ENCODE peak calls at places on chromosomes 11 and 22, in seven cellular contexts. P is lower leg skin, A is Calu3, I is type B pancreatic cell, Q is A549, N is fibroblast of mammary gland, D is suprapubic skin. X is an unnamed sample.

GRCh38 chr11:32438883-32439487 is 3.6 kb upstream of the WT1 start:
- DNase-seq in P (no peak), A (no peak), I (no peak), Q (no peak), N (no peak), D (no peak), X (peak; percentile 74)

GRCh38 chr11:46489668-46490560 is 98.3 kb upstream of the CHRM4 start:
- DNase-seq in P (no peak), A (peak; percentile 48), I (no peak), Q (peak; percentile 56), N (peak; percentile 61), D (no peak), X (no peak)

GRCh38 chr11:99199336-99199735 is 178.6 kb downstream of the CNTN5 start:
- DNase-seq in P (no peak), A (no peak), I (no peak), Q (no peak), N (peak; percentile 10), D (no peak), X (no peak)

GRCh38 chr11:27395556-27396258 is 32.7 kb upstream of the CCDC34 start:
- DNase-seq in P (no peak), A (peak; percentile 39), I (no peak), Q (peak; percentile 40), N (no peak), D (no peak), X (no peak)

GRCh38 chr11:116194156-116194904 is 578.5 kb downstream of the BUD13 start:
- DNase-seq in P (no peak), A (no peak), I (no peak), Q (no peak), N (no peak), D (no peak), X (no peak)

GRCh38 chr22:45212306-45212709 is 28.4 kb downstream of the KIAA0930 start:
- DNase-seq in P (peak; percentile 67), A (no peak), I (no peak), Q (peak; percentile 55), N (peak; percentile 91), D (no peak), X (peak; percentile 95)

GRCh38 chr11:59426361-59427067 is at the start of gene OR5A2:
- DNase-seq in P (no peak), A (no peak), I (no peak), Q (no peak), N (no peak), D (no peak), X (no peak)

GRCh38 chr11:124896071-124896750 is 1.5 kb downstream of the ROBO4 start:
- DNase-seq in P (no peak), A (no peak), I (peak; percentile 55), Q (no peak), N (no peak), D (no peak), X (peak; percentile 73)

GRCh38 chr11:70628881-70629844 is 230.8 kb downstream of the CTTN start:
- DNase-seq in P (peak; percentile 52), A (peak; percentile 52), I (no peak), Q (no peak), N (no peak), D (no peak), X (no peak)

DNA sequence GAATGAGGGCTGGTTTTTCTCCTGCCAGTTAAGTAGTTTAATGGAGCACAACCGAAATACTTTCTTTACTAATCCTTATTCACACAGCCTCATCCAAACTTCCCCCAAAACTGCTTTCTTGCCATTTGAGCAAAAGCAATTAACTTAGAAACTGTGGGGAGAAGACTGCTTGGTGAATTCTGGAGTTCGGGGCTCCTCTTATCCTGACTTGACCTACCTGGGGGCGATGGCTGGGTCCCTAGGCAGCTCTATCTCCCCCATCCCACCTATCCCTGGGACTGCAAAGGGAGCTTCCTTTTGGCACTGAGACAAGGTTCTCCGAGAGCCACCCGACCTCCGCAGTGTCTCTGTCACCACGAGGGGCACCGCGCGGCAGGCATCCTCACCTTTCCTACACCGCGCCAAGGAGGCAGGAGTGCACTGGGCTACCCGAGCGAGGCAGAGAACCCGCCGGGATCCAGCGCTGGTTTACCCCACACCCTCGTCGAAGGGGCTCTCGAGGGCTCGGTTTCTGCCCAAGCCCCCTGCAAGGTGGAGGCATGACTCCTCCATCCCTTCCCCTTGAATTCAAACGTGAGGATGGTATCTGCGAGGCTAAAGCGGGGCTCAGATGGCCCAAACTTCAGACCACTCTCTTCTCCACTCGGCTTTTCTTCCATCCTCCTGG is 731 bp downstream of the DESI1 start:
- DNase-seq in P (peak; percentile 23), A (peak; percentile 51), I (peak; percentile 70), Q (no peak), N (no peak), D (no peak), X (no peak)
- TF ChIP-seq CTCF in P (no peak), A (no peak), I (no peak), Q (no peak), N (no peak), D (no peak), X (no peak)

DNA sequence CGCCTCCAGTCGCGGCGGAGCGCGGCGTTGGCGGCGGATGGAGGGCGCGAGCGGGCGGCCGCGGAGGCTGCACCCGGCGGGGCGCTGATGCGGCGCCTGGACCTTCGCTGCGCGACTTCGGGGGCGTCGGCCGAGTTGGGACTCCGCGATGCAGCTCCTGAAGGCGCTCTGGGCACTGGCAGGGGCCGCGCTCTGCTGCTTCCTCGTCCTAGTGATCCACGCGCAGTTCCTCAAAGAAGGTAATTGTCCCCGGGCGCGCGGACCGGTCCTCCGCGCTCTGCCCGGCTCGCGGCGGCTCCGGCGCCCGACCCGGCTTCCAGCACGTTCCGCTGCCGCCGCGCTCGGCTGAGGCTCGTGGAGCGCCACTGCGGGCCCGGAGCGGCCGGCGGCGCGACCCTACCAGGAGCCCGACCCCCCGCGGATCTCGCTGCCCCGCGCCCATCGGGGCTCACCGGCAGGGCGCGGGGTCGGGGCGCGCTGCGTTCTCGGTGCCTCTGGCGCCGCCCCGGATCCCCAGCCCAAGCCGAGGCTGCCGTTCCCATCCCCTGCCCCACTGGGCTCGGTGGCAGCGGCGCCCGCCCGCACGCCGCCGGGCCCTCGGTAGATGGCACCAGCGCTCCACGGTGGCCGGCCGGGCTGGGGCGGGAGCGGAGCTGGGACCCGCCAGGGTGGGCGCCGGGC is 1251.2 kb downstream of the BRD1 start:
- DNase-seq in P (no peak), A (no peak), I (peak; percentile 81), Q (peak; percentile 41), N (no peak), D (no peak), X (no peak)
- TF ChIP-seq CTCF in P (no peak), A (no peak), I (peak; percentile 84), Q (peak; percentile 59), N (no peak), D (peak; percentile 41), X (peak; percentile 87)

GRCh38 chr11:126115820-126116319 is 53.2 kb upstream of the CDON start:
- DNase-seq in P (peak; percentile 62), A (peak; percentile 65), I (no peak), Q (peak; percentile 81), N (peak; percentile 85), D (peak; percentile 88), X (no peak)
- TF ChIP-seq CTCF in P (no peak), A (no peak), I (peak; percentile 53), Q (no peak), N (peak; percentile 22), D (peak; percentile 25), X (peak; percentile 39)

GRCh38 chr22:19723990-19724827 is 870 bp downstream of the GP1BB start:
- DNase-seq in P (no peak), A (peak; percentile 56), I (no peak), Q (no peak), N (peak; percentile 25), D (no peak), X (no peak)
- TF ChIP-seq CTCF in P (no peak), A (peak; percentile 9), I (peak; percentile 54), Q (no peak), N (no peak), D (peak; percentile 3), X (no peak)

DNA sequence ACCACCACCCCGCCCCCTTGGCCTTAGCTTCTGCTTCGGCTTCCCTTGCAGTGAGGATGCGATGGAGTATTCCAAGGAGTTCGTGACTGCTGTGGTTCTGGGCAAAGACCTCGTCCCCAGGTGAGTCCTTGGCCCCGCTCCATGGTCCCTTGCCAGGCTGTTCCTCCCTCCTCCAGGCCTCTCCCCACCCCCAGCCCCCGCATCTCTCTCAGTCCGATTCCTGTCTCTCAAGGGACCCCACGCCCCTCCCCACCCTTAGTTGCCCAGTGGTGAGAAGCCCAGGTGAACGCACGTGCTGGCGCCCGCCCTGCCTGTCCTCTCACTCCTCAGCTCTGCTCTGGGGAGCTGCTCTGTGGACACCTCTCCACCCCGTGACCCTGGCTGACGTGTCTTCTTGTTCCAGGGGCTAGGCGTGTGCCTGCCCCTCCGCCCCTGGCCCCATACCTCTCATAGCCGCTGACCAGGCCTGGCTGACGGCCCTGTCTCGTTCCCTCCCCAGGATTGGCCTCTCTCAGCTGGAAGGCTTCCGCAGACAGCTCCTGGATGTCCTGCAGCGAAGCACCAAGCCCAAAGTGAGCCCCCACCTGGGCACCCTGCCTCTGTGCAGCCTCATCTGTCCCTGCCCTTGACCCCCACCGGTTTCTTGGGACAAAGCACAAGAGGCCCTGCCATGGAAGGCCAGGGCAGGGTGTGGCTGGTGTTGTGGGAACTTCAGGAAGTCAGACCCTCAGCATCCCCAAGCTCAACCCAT is 14.6 kb upstream of the MYRF start:
- DNase-seq in P (no peak), A (no peak), I (no peak), Q (no peak), N (no peak), D (no peak), X (no peak)
- TF ChIP-seq CTCF in P (no peak), A (no peak), I (no peak), Q (no peak), N (no peak), D (no peak), X (no peak)

DNA sequence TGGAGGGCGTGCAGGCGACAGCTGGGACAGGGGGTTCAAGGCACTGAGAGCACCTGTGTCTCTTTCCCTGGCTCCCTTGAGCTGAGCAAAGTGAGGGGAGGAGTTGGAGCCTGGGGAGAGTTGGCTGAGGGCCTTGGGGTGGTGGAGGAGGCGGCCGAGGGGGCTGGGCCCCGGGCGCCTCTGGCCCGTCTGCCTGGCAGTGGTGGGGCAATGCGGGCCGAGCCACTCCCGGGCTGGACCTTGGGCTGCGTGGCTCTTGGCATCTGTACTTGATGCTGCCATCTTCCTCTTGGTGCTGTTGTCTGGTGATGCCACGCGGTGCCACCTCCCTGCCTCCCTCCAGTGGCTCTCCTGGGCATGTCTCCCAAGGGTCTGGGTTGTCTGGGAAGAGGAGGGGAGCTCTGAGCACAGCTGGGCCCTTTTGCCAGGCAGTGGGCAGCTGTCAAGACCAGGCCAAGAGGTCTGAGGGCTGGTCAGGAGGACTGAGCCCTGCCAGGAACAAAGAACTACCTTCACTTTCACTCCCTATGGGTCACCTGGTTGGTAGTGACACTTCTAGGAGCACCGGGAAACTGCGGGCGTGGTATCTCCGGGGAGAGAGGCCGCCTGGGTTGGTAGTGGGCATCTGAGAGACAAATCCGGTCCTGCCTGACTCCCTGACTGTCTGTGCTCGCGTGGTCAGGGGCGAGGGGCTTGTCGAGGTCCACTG is 1.3 kb downstream of the GRIK4 start:
- DNase-seq in P (no peak), A (peak; percentile 20), I (peak; percentile 67), Q (peak; percentile 25), N (no peak), D (peak; percentile 73), X (no peak)
- TF ChIP-seq CTCF in P (no peak), A (no peak), I (no peak), Q (no peak), N (no peak), D (no peak), X (peak; percentile 17)

X was measured in osteocyte.